ENCODE peak calls at places on chromosomes 13 and 19, in five cellular contexts. One of them, this sample, is unnamed.

GRCh38 chr19:53308339-53308811 is 25.2 kb upstream of the ZNF845 start:
- DNase-seq in caudate nucleus: no peak
- DNase-seq in activated T-helper 1 cell treated with Interleukin-2 at 50 U/mL for 16 hours: no peak
- DNase-seq in CD4-positive, alpha-beta T cell: no peak
- DNase-seq in cortex of kidney: no peak
- DNase-seq in this sample: peak

GRCh38 chr19:11435833-11436313 is 438 bp downstream of the PRKCSH start:
- DNase-seq in CD4-positive, alpha-beta T cell: no peak
- DNase-seq in cortex of kidney: no peak
- DNase-seq in activated T-helper 1 cell treated with Interleukin-2 at 50 U/mL for 16 hours: no peak
- DNase-seq in caudate nucleus: no peak
- DNase-seq in this sample: peak

GRCh38 chr19:55484571-55485438 is at the start of gene NAT14:
- DNase-seq in CD4-positive, alpha-beta T cell: peak
- DNase-seq in activated T-helper 1 cell treated with Interleukin-2 at 50 U/mL for 16 hours: peak
- DNase-seq in caudate nucleus: peak
- DNase-seq in cortex of kidney: no peak
- DNase-seq in this sample: peak

GRCh38 chr13:27375686-27376326 is 48.6 kb upstream of the GTF3A start:
- DNase-seq in caudate nucleus: no peak
- DNase-seq in CD4-positive, alpha-beta T cell: peak
- DNase-seq in activated T-helper 1 cell treated with Interleukin-2 at 50 U/mL for 16 hours: peak
- DNase-seq in cortex of kidney: no peak
- DNase-seq in this sample: peak

GRCh38 chr13:50467156-50467814 is 376.2 kb downstream of the DLEU7 start:
- DNase-seq in activated T-helper 1 cell treated with Interleukin-2 at 50 U/mL for 16 hours: no peak
- DNase-seq in cortex of kidney: no peak
- DNase-seq in caudate nucleus: no peak
- DNase-seq in CD4-positive, alpha-beta T cell: no peak
- DNase-seq in this sample: no peak

GRCh38 chr13:101916108-101916757 is 463.8 kb downstream of the ITGBL1 start:
- DNase-seq in activated T-helper 1 cell treated with Interleukin-2 at 50 U/mL for 16 hours: no peak
- DNase-seq in CD4-positive, alpha-beta T cell: no peak
- DNase-seq in caudate nucleus: no peak
- DNase-seq in cortex of kidney: no peak
- DNase-seq in this sample: peak

GRCh38 chr13:98941536-98941935 is 36.3 kb downstream of the DOCK9 start:
- DNase-seq in activated T-helper 1 cell treated with Interleukin-2 at 50 U/mL for 16 hours: no peak
- DNase-seq in caudate nucleus: no peak
- DNase-seq in cortex of kidney: no peak
- DNase-seq in CD4-positive, alpha-beta T cell: no peak
- DNase-seq in this sample: no peak

GRCh38 chr19:42251572-42251990 is 3.3 kb downstream of the ERF start:
- DNase-seq in activated T-helper 1 cell treated with Interleukin-2 at 50 U/mL for 16 hours: no peak
- DNase-seq in CD4-positive, alpha-beta T cell: no peak
- DNase-seq in caudate nucleus: no peak
- DNase-seq in cortex of kidney: no peak
- DNase-seq in this sample: no peak

GRCh38 chr13:59354665-59355064 is 809.1 kb downstream of the DIAPH3 start:
- DNase-seq in CD4-positive, alpha-beta T cell: no peak
- DNase-seq in caudate nucleus: no peak
- DNase-seq in cortex of kidney: no peak
- DNase-seq in activated T-helper 1 cell treated with Interleukin-2 at 50 U/mL for 16 hours: no peak
- DNase-seq in this sample: peak

GRCh38 chr13:76820759-76821158 is 65.4 kb downstream of the KCTD12 start:
- DNase-seq in CD4-positive, alpha-beta T cell: no peak
- DNase-seq in activated T-helper 1 cell treated with Interleukin-2 at 50 U/mL for 16 hours: no peak
- DNase-seq in cortex of kidney: no peak
- DNase-seq in caudate nucleus: no peak
- DNase-seq in this sample: no peak

GRCh38 chr13:23289917-23290357 is 109.2 kb downstream of the SGCG start:
- DNase-seq in CD4-positive, alpha-beta T cell: no peak
- DNase-seq in caudate nucleus: no peak
- DNase-seq in activated T-helper 1 cell treated with Interleukin-2 at 50 U/mL for 16 hours: no peak
- DNase-seq in cortex of kidney: no peak
- DNase-seq in this sample: no peak

GRCh38 chr19:18520848-18521691 is 800 bp downstream of the ELL start:
- DNase-seq in activated T-helper 1 cell treated with Interleukin-2 at 50 U/mL for 16 hours: no peak
- DNase-seq in CD4-positive, alpha-beta T cell: peak
- DNase-seq in caudate nucleus: no peak
- DNase-seq in cortex of kidney: no peak
- DNase-seq in this sample: peak

GRCh38 chr19:15129856-15130580 is 22.8 kb downstream of the SYDE1 start:
- DNase-seq in cortex of kidney: no peak
- DNase-seq in activated T-helper 1 cell treated with Interleukin-2 at 50 U/mL for 16 hours: no peak
- DNase-seq in CD4-positive, alpha-beta T cell: peak
- DNase-seq in caudate nucleus: peak
- DNase-seq in this sample: peak

GRCh38 chr19:6979341-6979740 is 41.9 kb downstream of the MBD3L2B start:
- DNase-seq in CD4-positive, alpha-beta T cell: no peak
- DNase-seq in caudate nucleus: no peak
- DNase-seq in activated T-helper 1 cell treated with Interleukin-2 at 50 U/mL for 16 hours: no peak
- DNase-seq in cortex of kidney: no peak
- DNase-seq in this sample: no peak

GRCh38 chr19:55493052-55493649 is 4.9 kb downstream of the SSC5D start:
- DNase-seq in CD4-positive, alpha-beta T cell: no peak
- DNase-seq in caudate nucleus: no peak
- DNase-seq in cortex of kidney: no peak
- DNase-seq in activated T-helper 1 cell treated with Interleukin-2 at 50 U/mL for 16 hours: no peak
- DNase-seq in this sample: no peak

GRCh38 chr19:6802336-6803035 is 30.0 kb downstream of the VAV1 start:
- DNase-seq in cortex of kidney: no peak
- DNase-seq in caudate nucleus: no peak
- DNase-seq in CD4-positive, alpha-beta T cell: peak
- DNase-seq in activated T-helper 1 cell treated with Interleukin-2 at 50 U/mL for 16 hours: peak
- DNase-seq in this sample: no peak

GRCh38 chr19:18389095-18389735 is 3.3 kb downstream of the GDF15 start:
- DNase-seq in caudate nucleus: no peak
- DNase-seq in cortex of kidney: no peak
- DNase-seq in CD4-positive, alpha-beta T cell: no peak
- DNase-seq in activated T-helper 1 cell treated with Interleukin-2 at 50 U/mL for 16 hours: no peak
- DNase-seq in this sample: no peak

GRCh38 chr13:51154029-51154555 is 43.0 kb upstream of the C13orf42 start:
- DNase-seq in activated T-helper 1 cell treated with Interleukin-2 at 50 U/mL for 16 hours: no peak
- DNase-seq in CD4-positive, alpha-beta T cell: no peak
- DNase-seq in caudate nucleus: no peak
- DNase-seq in cortex of kidney: no peak
- DNase-seq in this sample: peak

GRCh38 chr13:111493468-111493867 is 173.0 kb downstream of the TEX29 start:
- DNase-seq in caudate nucleus: no peak
- DNase-seq in activated T-helper 1 cell treated with Interleukin-2 at 50 U/mL for 16 hours: no peak
- DNase-seq in cortex of kidney: no peak
- DNase-seq in CD4-positive, alpha-beta T cell: no peak
- DNase-seq in this sample: no peak

GRCh38 chr19:32404939-32405430 is 585 bp upstream of the DPY19L3 start:
- DNase-seq in activated T-helper 1 cell treated with Interleukin-2 at 50 U/mL for 16 hours: peak
- DNase-seq in CD4-positive, alpha-beta T cell: no peak
- DNase-seq in cortex of kidney: no peak
- DNase-seq in caudate nucleus: peak
- DNase-seq in this sample: peak

GRCh38 chr19:50567052-50567841 is 988 bp downstream of the LRRC4B start:
- DNase-seq in cortex of kidney: no peak
- DNase-seq in activated T-helper 1 cell treated with Interleukin-2 at 50 U/mL for 16 hours: no peak
- DNase-seq in CD4-positive, alpha-beta T cell: no peak
- DNase-seq in caudate nucleus: peak
- DNase-seq in this sample: peak

GRCh38 chr13:113319371-113319770 is 22.3 kb downstream of the LAMP1 start:
- DNase-seq in activated T-helper 1 cell treated with Interleukin-2 at 50 U/mL for 16 hours: no peak
- DNase-seq in cortex of kidney: no peak
- DNase-seq in CD4-positive, alpha-beta T cell: no peak
- DNase-seq in caudate nucleus: no peak
- DNase-seq in this sample: no peak

GRCh38 chr19:39778763-39779162 is at the start of gene LEUTX:
- DNase-seq in activated T-helper 1 cell treated with Interleukin-2 at 50 U/mL for 16 hours: no peak
- DNase-seq in cortex of kidney: no peak
- DNase-seq in caudate nucleus: no peak
- DNase-seq in CD4-positive, alpha-beta T cell: no peak
- DNase-seq in this sample: no peak

GRCh38 chr13:110627761-110628476 is 12.6 kb downstream of the NAXD start:
- DNase-seq in CD4-positive, alpha-beta T cell: no peak
- DNase-seq in caudate nucleus: no peak
- DNase-seq in activated T-helper 1 cell treated with Interleukin-2 at 50 U/mL for 16 hours: no peak
- DNase-seq in cortex of kidney: no peak
- DNase-seq in this sample: no peak

GRCh38 chr19:50416815-50417137 is 2.0 kb upstream of the SPIB start:
- DNase-seq in cortex of kidney: no peak
- DNase-seq in CD4-positive, alpha-beta T cell: no peak
- DNase-seq in activated T-helper 1 cell treated with Interleukin-2 at 50 U/mL for 16 hours: no peak
- DNase-seq in caudate nucleus: no peak
- DNase-seq in this sample: no peak

GRCh38 chr19:58562126-58563033 is 4.0 kb upstream of the UBE2M start:
- DNase-seq in caudate nucleus: no peak
- DNase-seq in cortex of kidney: no peak
- DNase-seq in activated T-helper 1 cell treated with Interleukin-2 at 50 U/mL for 16 hours: no peak
- DNase-seq in CD4-positive, alpha-beta T cell: peak
- DNase-seq in this sample: no peak

GRCh38 chr19:4292515-4292914 is 9.7 kb downstream of the TMIGD2 start:
- DNase-seq in caudate nucleus: no peak
- DNase-seq in CD4-positive, alpha-beta T cell: no peak
- DNase-seq in activated T-helper 1 cell treated with Interleukin-2 at 50 U/mL for 16 hours: no peak
- DNase-seq in cortex of kidney: no peak
- DNase-seq in this sample: no peak

GRCh38 chr13:94708031-94708571 is 4.2 kb downstream of the SOX21 start:
- DNase-seq in activated T-helper 1 cell treated with Interleukin-2 at 50 U/mL for 16 hours: no peak
- DNase-seq in cortex of kidney: no peak
- DNase-seq in caudate nucleus: peak
- DNase-seq in CD4-positive, alpha-beta T cell: no peak
- DNase-seq in this sample: no peak

GRCh38 chr13:81393686-81394085 is 1052.8 kb upstream of the SPRY2 start:
- DNase-seq in cortex of kidney: no peak
- DNase-seq in activated T-helper 1 cell treated with Interleukin-2 at 50 U/mL for 16 hours: no peak
- DNase-seq in caudate nucleus: no peak
- DNase-seq in CD4-positive, alpha-beta T cell: no peak
- DNase-seq in this sample: peak

GRCh38 chr19:30204721-30205120 is 167.5 kb upstream of the ZNF536 start:
- DNase-seq in activated T-helper 1 cell treated with Interleukin-2 at 50 U/mL for 16 hours: no peak
- DNase-seq in CD4-positive, alpha-beta T cell: no peak
- DNase-seq in caudate nucleus: no peak
- DNase-seq in cortex of kidney: no peak
- DNase-seq in this sample: no peak

GRCh38 chr19:32359581-32359980 is 14.2 kb downstream of the ZNF507 start:
- DNase-seq in CD4-positive, alpha-beta T cell: no peak
- DNase-seq in caudate nucleus: no peak
- DNase-seq in cortex of kidney: no peak
- DNase-seq in activated T-helper 1 cell treated with Interleukin-2 at 50 U/mL for 16 hours: no peak
- DNase-seq in this sample: no peak

GRCh38 chr19:49851456-49852259 is 699 bp downstream of the PTOV1 start:
- DNase-seq in CD4-positive, alpha-beta T cell: peak
- DNase-seq in cortex of kidney: no peak
- DNase-seq in caudate nucleus: peak
- DNase-seq in activated T-helper 1 cell treated with Interleukin-2 at 50 U/mL for 16 hours: no peak
- DNase-seq in this sample: peak

GRCh38 chr13:95497307-95497943 is 55.1 kb upstream of the CLDN10 start:
- DNase-seq in caudate nucleus: peak
- DNase-seq in cortex of kidney: no peak
- DNase-seq in CD4-positive, alpha-beta T cell: no peak
- DNase-seq in activated T-helper 1 cell treated with Interleukin-2 at 50 U/mL for 16 hours: no peak
- DNase-seq in this sample: no peak

GRCh38 chr13:95783747-95784146 is 106.8 kb downstream of the DNAJC3 start:
- DNase-seq in CD4-positive, alpha-beta T cell: no peak
- DNase-seq in cortex of kidney: no peak
- DNase-seq in caudate nucleus: no peak
- DNase-seq in activated T-helper 1 cell treated with Interleukin-2 at 50 U/mL for 16 hours: no peak
- DNase-seq in this sample: no peak

GRCh38 chr19:9435279-9436268 is at the start of gene ZNF266:
- DNase-seq in cortex of kidney: no peak
- DNase-seq in activated T-helper 1 cell treated with Interleukin-2 at 50 U/mL for 16 hours: peak
- DNase-seq in caudate nucleus: peak
- DNase-seq in CD4-positive, alpha-beta T cell: peak
- DNase-seq in this sample: peak

GRCh38 chr13:31866099-31866498 is 126.8 kb downstream of the RXFP2 start:
- DNase-seq in cortex of kidney: no peak
- DNase-seq in CD4-positive, alpha-beta T cell: no peak
- DNase-seq in caudate nucleus: no peak
- DNase-seq in activated T-helper 1 cell treated with Interleukin-2 at 50 U/mL for 16 hours: no peak
- DNase-seq in this sample: no peak

GRCh38 chr19:30066781-30067759 is 125.0 kb downstream of the URI1 start:
- DNase-seq in cortex of kidney: no peak
- DNase-seq in activated T-helper 1 cell treated with Interleukin-2 at 50 U/mL for 16 hours: no peak
- DNase-seq in CD4-positive, alpha-beta T cell: no peak
- DNase-seq in caudate nucleus: no peak
- DNase-seq in this sample: no peak

GRCh38 chr19:44747739-44748425 is 626 bp upstream of the BCL3 start:
- DNase-seq in CD4-positive, alpha-beta T cell: no peak
- DNase-seq in caudate nucleus: no peak
- DNase-seq in activated T-helper 1 cell treated with Interleukin-2 at 50 U/mL for 16 hours: no peak
- DNase-seq in cortex of kidney: no peak
- DNase-seq in this sample: peak

GRCh38 chr19:16589917-16590316 is 17.7 kb upstream of the SLC35E1 start:
- DNase-seq in cortex of kidney: no peak
- DNase-seq in activated T-helper 1 cell treated with Interleukin-2 at 50 U/mL for 16 hours: no peak
- DNase-seq in caudate nucleus: no peak
- DNase-seq in CD4-positive, alpha-beta T cell: no peak
- DNase-seq in this sample: no peak

This sample was measured in DMS53.